ENCODE peak calls at places on chromosomes 16 and 17, in six cellular contexts. B is AG04450, L is HL-60, Y is testis, M is prostate gland, F is Panc1. A is an unnamed sample.

GRCh38 chr16:1537138-1537577 is 3.7 kb downstream of the TMEM204 start:
- DNase-seq in F (no peak), M (no peak), B (no peak), L (no peak), Y (no peak), A (no peak)

GRCh38 chr17:61150686-61151299 is 248.8 kb upstream of the TBX2 start:
- DNase-seq in Y (no peak), L (no peak), B (no peak), M (no peak), F (no peak), A (no peak)

GRCh38 chr17:2485543-2485942 is 26.1 kb downstream of the METTL16 start:
- DNase-seq in M (peak; percentile 39), L (no peak), B (no peak), F (no peak), Y (no peak), A (no peak)

GRCh38 chr16:2090819-2091721 is 43.3 kb downstream of the TSC2 start:
- DNase-seq in B (no peak), L (no peak), M (peak; percentile 81), F (no peak), Y (peak; percentile 70), A (no peak)

GRCh38 chr16:8187782-8188372 is 402.4 kb downstream of the TMEM114 start:
- DNase-seq in F (no peak), B (no peak), L (no peak), M (no peak), Y (no peak), A (no peak)

GRCh38 chr16:1398826-1399581 is 15.5 kb downstream of the UNKL start:
- DNase-seq in F (no peak), M (no peak), Y (no peak), L (no peak), B (no peak), A (no peak)

GRCh38 chr17:43449470-43450202 is 34.1 kb upstream of the DHX8 start:
- DNase-seq in L (no peak), B (no peak), F (no peak), Y (no peak), M (peak; percentile 69), A (no peak)

GRCh38 chr17:41338961-41339485 is 11.6 kb downstream of the KRT33A start:
- DNase-seq in M (no peak), L (no peak), F (no peak), Y (no peak), B (no peak), A (no peak)

GRCh38 chr16:57648590-57649442 is 19.3 kb upstream of the ADGRG3 start:
- DNase-seq in F (peak; percentile 85), M (peak; percentile 70), L (peak; percentile 65), Y (peak; percentile 84), B (peak; percentile 34), A (no peak)

GRCh38 chr16:8686031-8686621 is 11.7 kb downstream of the ABAT start:
- DNase-seq in Y (peak; percentile 29), F (no peak), L (no peak), M (peak; percentile 37), B (no peak), A (no peak)

GRCh38 chr16:70695351-70696070 is 9.7 kb upstream of the MTSS2 start:
- DNase-seq in M (no peak), B (no peak), L (no peak), F (no peak), Y (peak; percentile 50), A (no peak)

GRCh38 chr16:77944631-77945030 is 77.7 kb upstream of the CLEC3A start:
- DNase-seq in L (no peak), B (no peak), Y (no peak), F (no peak), M (no peak), A (no peak)

GRCh38 chr16:56744996-56745640 is 15.2 kb downstream of the NUP93 start:
- DNase-seq in L (no peak), F (no peak), Y (peak; percentile 19), B (no peak), M (no peak), A (no peak)

GRCh38 chr17:4771519-4772234 is at the start of gene TM4SF5:
- DNase-seq in Y (no peak), F (no peak), B (no peak), M (no peak), L (no peak), A (no peak)

GRCh38 chr17:76585649-76586593 is at the start of gene ST6GALNAC2:
- DNase-seq in L (no peak), B (no peak), Y (peak; percentile 69), F (no peak), M (peak; percentile 68), A (no peak)

GRCh38 chr16:20803561-20804214 is 2.6 kb downstream of the ERI2 start:
- DNase-seq in F (no peak), M (no peak), L (no peak), B (no peak), Y (no peak), A (no peak)

GRCh38 chr17:75633484-75634375 is 496 bp downstream of the SMIM5 start:
- DNase-seq in F (peak; percentile 30), L (peak; percentile 53), Y (peak; percentile 96), B (peak; percentile 66), M (peak; percentile 94), A (peak; percentile 74)

GRCh38 chr17:79937435-79937870 is 98.2 kb upstream of the CBX4 start:
- DNase-seq in Y (no peak), M (no peak), F (no peak), B (no peak), L (no peak), A (no peak)

GRCh38 chr16:21646721-21647561 is 5.5 kb downstream of the IGSF6 start:
- DNase-seq in Y (no peak), B (no peak), L (no peak), F (no peak), M (no peak), A (no peak)

GRCh38 chr17:1055751-1056645 is 59.1 kb downstream of the TIMM22 start:
- DNase-seq in L (no peak), B (peak; percentile 33), M (peak; percentile 64), Y (peak; percentile 73), F (no peak), A (no peak)

GRCh38 chr16:47019563-47019962 is 46.1 kb upstream of the DNAJA2 start:
- DNase-seq in F (no peak), M (no peak), Y (no peak), L (no peak), B (no peak), A (no peak)

GRCh38 chr17:8468109-8468508 is 32.4 kb downstream of the NDEL1 start:
- DNase-seq in L (no peak), M (no peak), Y (no peak), F (no peak), B (no peak), A (no peak)

GRCh38 chr17:8466466-8466865 is 30.8 kb downstream of the NDEL1 start:
- DNase-seq in Y (no peak), F (no peak), M (no peak), B (peak; percentile 11), L (no peak), A (no peak)

GRCh38 chr17:8466873-8467272 is 31.2 kb downstream of the NDEL1 start:
- DNase-seq in M (no peak), L (no peak), Y (no peak), B (no peak), F (no peak), A (no peak)

GRCh38 chr17:8468988-8469387 is 33.3 kb downstream of the NDEL1 start:
- DNase-seq in F (no peak), Y (no peak), L (no peak), M (no peak), B (no peak), A (no peak)

DNA sequence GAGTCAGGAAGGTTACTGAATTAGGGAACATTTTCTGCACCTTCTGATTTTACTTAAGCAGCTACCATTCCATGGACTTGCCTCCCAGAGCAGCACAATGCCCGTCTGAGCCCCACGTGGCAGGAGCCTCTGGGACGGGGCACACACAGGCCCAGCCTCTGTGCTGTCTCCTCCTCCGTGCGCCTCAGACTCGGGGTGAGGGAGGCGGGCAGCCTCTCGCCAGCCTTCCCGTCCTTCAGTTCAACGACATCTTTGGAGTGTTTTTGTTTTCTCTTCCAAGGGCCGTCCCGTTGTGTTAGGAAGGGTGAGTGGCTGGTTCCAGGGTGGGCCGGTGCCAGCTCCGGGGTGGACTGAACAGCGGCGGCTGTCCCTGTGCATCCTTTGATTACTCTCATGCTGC is 31.8 kb downstream of the NDEL1 start:
- DNase-seq in M (no peak), Y (no peak), F (no peak), B (no peak), L (no peak), A (no peak)
- H3K27me3 ChIP-seq in M (no peaks in the 10 kb centered on the region), Y (no peaks in the 10 kb centered on the region), F (no peaks in the 10 kb centered on the region), B (no peaks in the 10 kb centered on the region), L (no peaks in the 10 kb centered on the region), A (no peaks in the 10 kb centered on the region)

GRCh38 chr17:30832438-30832790 is 648 bp downstream of the ATAD5 start:
- DNase-seq in B (no peak), Y (no peak), L (no peak), M (no peak), F (no peak), A (no peak)

GRCh38 chr17:30831663-30832437 is at the start of gene ATAD5:
- DNase-seq in F (peak; percentile 64), B (peak; percentile 70), M (peak; percentile 89), Y (peak; percentile 95), L (peak; percentile 79), A (peak; percentile 79)

GRCh38 chr17:30829022-30829421 is 2.7 kb upstream of the ATAD5 start:
- DNase-seq in F (no peak), L (no peak), M (no peak), Y (no peak), B (no peak), A (no peak)

GRCh38 chr17:30827082-30827481 is 2.6 kb upstream of the CRLF3 start:
- DNase-seq in Y (no peak), F (no peak), L (no peak), M (no peak), B (no peak), A (no peak)

DNA sequence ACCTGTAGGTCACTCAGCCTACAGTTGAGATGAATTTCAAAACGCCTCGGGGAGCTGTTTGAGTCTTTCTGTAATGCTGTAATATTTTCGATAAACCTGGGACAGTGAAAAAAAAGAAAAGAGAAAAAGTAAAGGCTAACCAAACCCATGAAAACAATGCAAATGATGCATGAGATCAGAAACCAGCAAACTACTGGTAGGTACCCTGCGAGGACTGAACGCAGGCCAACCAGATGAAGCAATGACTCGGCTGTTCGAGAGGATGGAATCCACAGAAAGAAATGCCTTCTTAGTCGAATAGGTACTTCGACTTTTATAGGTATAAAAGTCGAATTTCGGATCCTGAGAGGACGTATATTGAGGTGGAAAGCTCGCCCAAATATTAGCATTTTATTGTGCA is 509 bp upstream of the ATAD5 start:
- DNase-seq in B (no peak), F (no peak), L (no peak), M (no peak), Y (no peak), A (no peak)
- TF ChIP-seq CTCF in B (no peak), F (no peak), L (no peak), M (no peak), Y (no peak), A (no peak)

GRCh38 chr16:28237754-28238357 is 26.1 kb upstream of the XPO6 start:
- DNase-seq in B (no peak), M (no peak), F (no peak), L (peak; percentile 51), Y (no peak), A (no peak)
- H3K4me3 ChIP-seq in B (no peak overlapping the region), M (no peak overlapping the region), F (no peak overlapping the region), L (no peak overlapping the region), Y (no peak overlapping the region), A (no peak overlapping the region)

DNA sequence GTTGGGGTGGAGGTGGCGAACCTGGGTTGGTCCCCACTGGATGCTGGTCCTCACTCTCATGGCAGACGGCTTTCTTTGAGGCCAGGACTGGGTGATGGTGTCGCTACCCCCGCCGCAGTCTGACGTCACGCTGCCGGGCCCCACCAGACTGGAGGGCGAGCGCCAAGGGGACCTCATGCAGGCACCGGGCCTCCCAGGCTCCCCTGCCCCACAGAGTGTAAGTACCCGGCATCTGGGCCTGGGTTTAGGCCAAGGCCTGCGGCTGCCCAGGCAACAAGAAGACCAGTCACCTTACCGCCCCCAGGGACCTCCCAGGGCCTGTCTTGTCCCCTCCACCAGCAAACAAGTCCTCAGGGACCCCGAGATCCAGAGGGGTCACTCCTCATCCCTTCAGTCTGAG is 17.7 kb downstream of the FOXN1 start:
- DNase-seq in Y (no peak), F (no peak), B (no peak), L (no peak), M (no peak), A (no peak)
- H3K27me3 ChIP-seq in Y (no peaks in the 10 kb centered on the region), F (no peaks in the 10 kb centered on the region), B (peaks cover 19% of the 10 kb centered on the region), L (no peaks in the 10 kb centered on the region), M (no peaks in the 10 kb centered on the region), A (peaks cover 10% of the 10 kb centered on the region)

A was measured in kidney epithelial cell.